ENCODE peak calls at places on chromosomes 13 and 19, in five cellular contexts. A is body of pancreas, F is sigmoid colon, I is RWPE1, H is tibial nerve. D is an unnamed sample.

GRCh38 chr13:97335488-97336134 is 98.4 kb upstream of the RAP2A start:
- DNase-seq in A (no peak), H (no peak), F (no peak), I (no peak), D (no peak)

GRCh38 chr19:40165362-40165937 is 25.8 kb upstream of the MAP3K10 start:
- DNase-seq in I (no peak), F (no peak), A (peak), H (no peak), D (peak)

GRCh38 chr19:35388277-35389054 is 17.6 kb downstream of the GPR42 start:
- DNase-seq in H (no peak), A (no peak), F (no peak), I (no peak), D (no peak)

GRCh38 chr13:105918842-105919741 is 616.4 kb downstream of the EFNB2 start:
- DNase-seq in H (no peak), F (no peak), I (peak), A (peak), D (no peak)

GRCh38 chr19:43526884-43527859 is at the start of gene ETHE1:
- DNase-seq in I (peak), F (peak), A (peak), H (peak), D (peak)

GRCh38 chr19:1901940-1902404 is 3.2 kb upstream of the ADAT3 start:
- DNase-seq in A (peak), I (no peak), H (peak), F (peak), D (no peak)

GRCh38 chr13:62512194-62513141 is 1096.8 kb upstream of the PCDH20 start:
- DNase-seq in A (peak), I (peak), F (no peak), H (no peak), D (no peak)

GRCh38 chr19:3683866-3684816 is 16.1 kb downstream of the PIP5K1C start:
- DNase-seq in H (no peak), A (no peak), F (no peak), I (no peak), D (no peak)

GRCh38 chr13:21526707-21527454 is 67.8 kb upstream of the ZDHHC20 start:
- DNase-seq in I (no peak), F (no peak), A (no peak), H (no peak), D (no peak)

GRCh38 chr19:38697197-38697596 is 47.1 kb downstream of the CAPN12 start:
- DNase-seq in H (no peak), F (no peak), I (no peak), A (no peak), D (no peak)

GRCh38 chr13:99977334-99977911 is 4.2 kb upstream of the ZIC2 start:
- DNase-seq in A (no peak), I (no peak), F (no peak), H (no peak), D (no peak)

GRCh38 chr13:99416411-99417121 is 84.7 kb upstream of the TM9SF2 start:
- DNase-seq in H (no peak), A (no peak), F (no peak), I (no peak), D (no peak)

GRCh38 chr13:99398916-99399622 is 91.9 kb upstream of the GPR183 start:
- DNase-seq in A (no peak), F (no peak), H (no peak), I (no peak), D (no peak)

GRCh38 chr13:80904386-80904785 is 563.5 kb upstream of the SPRY2 start:
- DNase-seq in F (no peak), A (no peak), I (no peak), H (no peak), D (no peak)

GRCh38 chr13:97460853-97461252 is 26.9 kb downstream of the RAP2A start:
- DNase-seq in I (no peak), A (no peak), F (no peak), H (no peak), D (no peak)

GRCh38 chr19:49118565-49119410 is at the start of gene C19orf73:
- DNase-seq in A (peak), I (peak), H (peak), F (peak), D (peak)

GRCh38 chr19:51607077-51607476 is 23.1 kb downstream of the SIGLEC5 start:
- DNase-seq in F (no peak), H (no peak), A (no peak), I (no peak), D (no peak)

GRCh38 chr19:6718741-6719539 is 1.5 kb downstream of the C3 start:
- DNase-seq in F (peak), A (peak), I (peak), H (no peak), D (peak)

GRCh38 chr19:52778811-52779210 is 7.8 kb downstream of the ZNF600 start:
- DNase-seq in F (no peak), H (no peak), I (no peak), A (no peak), D (peak)

GRCh38 chr13:102812616-102813287 is 13.8 kb downstream of the BIVM start:
- DNase-seq in A (no peak), H (no peak), F (no peak), I (no peak), D (no peak)

GRCh38 chr19:3556978-3557460 is 367 bp downstream of the MFSD12 start:
- DNase-seq in F (peak), H (no peak), A (peak), I (peak), D (peak)

GRCh38 chr13:95660981-95661581 is 15.9 kb upstream of the DNAJC3 start:
- DNase-seq in F (no peak), A (peak), I (peak), H (no peak), D (no peak)
- TF ChIP-seq CTCF in F (no peak), A (peak), I (peak), H (peak), D (peak)

DNA sequence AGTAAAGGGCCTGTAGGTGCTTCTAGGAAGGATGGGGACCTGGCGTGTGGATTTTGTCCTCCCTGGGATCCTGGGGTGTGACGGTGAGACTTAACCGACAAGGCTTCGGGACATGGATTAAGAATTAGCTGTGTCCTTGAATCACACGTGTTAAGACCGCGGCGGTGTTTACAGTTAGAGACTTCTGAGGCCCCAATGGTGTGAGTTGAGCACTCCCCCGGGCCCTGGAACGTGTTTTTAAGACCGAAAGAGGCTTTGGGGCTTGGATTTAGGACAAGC is 1.3 kb upstream of the SLC27A1 start:
- DNase-seq in H (no peak), I (no peak), A (no peak), F (no peak), D (no peak)
- H3K27ac ChIP-seq in H (peak), I (peak), A (peak), F (peak), D (peak)

GRCh38 chr13:95684463-95684862 is 7.5 kb downstream of the DNAJC3 start:
- DNase-seq in F (no peak), A (no peak), H (no peak), I (no peak), D (no peak)
- TF ChIP-seq CTCF in F (no peak), A (no peak), H (no peak), I (no peak), D (no peak)

DNA sequence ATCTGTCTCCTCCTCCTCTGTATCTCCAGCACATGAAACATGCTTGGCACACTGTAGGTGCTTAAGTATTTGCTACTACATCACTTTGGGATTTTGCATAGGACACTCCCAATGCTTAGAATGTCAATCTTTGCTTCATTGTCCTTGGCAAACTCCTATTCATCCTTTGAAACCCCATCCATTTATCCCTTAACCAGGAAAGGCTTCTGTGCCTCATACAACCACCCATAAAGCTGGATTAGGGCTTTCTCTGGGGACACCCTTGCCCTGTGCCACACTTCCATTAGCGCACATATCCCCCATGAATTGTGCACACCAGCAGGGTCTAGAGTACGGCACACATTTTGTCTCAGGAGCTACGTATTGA is 5.8 kb upstream of the EPS8L1 start:
- DNase-seq in F (no peak), H (no peak), A (no peak), I (no peak), D (no peak)
- H3K27ac ChIP-seq in F (no peak), H (no peak), A (peak), I (no peak), D (no peak)

DNA sequence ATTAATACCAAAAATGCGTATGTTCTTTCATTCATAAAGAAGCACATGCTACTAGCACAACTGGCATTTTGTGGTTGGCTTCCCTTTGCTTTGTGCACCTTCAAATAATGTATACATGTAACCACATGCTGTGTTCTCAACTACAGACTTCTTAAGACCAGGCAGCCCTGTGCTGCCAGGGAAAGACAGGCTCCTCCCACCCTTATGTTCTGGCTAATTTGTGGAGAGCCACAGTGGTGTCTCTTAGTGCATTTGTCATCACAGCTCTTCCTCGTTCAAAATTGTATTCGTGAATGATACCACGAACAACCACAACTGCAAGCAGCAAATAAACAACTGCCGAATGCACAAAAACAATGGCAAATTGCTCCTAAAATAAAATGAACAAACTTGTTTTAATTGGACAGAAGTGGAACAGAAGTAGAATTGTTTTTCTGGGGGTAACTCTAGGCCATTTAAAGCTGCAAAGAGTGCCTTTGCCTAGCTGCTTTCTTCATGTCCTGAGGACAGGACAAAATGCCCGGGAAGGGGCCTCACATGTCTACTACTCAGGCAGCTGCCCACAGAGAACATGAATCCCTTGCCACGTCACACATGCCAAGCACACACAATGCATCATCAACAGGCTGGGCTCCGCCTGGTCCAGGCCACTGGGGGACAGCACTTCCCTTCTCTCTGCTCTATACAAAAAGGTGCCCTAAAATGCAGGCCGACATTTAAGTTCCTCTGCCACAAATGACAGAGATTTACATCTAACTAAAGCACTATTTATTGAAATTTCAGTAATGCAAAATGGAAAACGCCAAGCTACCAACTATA is 21.7 kb downstream of the IRS2 start:
- DNase-seq in A (no peak), I (no peak), F (no peak), H (no peak), D (no peak)
- TF ChIP-seq CTCF in A (no peak), I (no peak), F (no peak), H (peak), D (no peak)

DNA sequence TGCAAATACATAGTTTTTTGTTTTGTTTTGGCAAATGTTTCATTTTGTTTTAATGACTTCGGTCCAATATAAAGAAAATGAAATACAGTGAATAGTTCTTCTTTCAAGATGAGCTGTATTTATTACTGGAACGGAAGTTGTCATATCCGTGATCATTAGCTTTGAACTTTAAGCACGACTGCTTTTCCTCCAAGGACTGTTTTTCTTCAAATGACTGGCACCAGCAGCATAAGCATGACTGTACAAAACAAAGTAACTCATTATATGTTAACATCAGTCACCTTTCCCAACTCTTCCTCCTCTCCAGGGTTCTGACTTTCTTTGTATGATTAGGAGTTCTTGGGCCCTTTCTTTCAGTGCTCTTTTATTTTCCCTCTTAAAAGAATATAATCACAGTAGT is 20.5 kb downstream of the EDNRB start:
- DNase-seq in H (no peak), F (no peak), I (no peak), A (no peak), D (no peak)
- H3K27ac ChIP-seq in H (peak), F (peak), I (no peak), A (no peak), D (no peak)

GRCh38 chr13:45584816-45585215 is 30.7 kb downstream of the ERICH6B start:
- DNase-seq in I (peak), A (no peak), H (no peak), F (no peak), D (no peak)
- TF ChIP-seq CTCF in I (no peak), A (no peak), H (no peak), F (no peak), D (no peak)

DNA sequence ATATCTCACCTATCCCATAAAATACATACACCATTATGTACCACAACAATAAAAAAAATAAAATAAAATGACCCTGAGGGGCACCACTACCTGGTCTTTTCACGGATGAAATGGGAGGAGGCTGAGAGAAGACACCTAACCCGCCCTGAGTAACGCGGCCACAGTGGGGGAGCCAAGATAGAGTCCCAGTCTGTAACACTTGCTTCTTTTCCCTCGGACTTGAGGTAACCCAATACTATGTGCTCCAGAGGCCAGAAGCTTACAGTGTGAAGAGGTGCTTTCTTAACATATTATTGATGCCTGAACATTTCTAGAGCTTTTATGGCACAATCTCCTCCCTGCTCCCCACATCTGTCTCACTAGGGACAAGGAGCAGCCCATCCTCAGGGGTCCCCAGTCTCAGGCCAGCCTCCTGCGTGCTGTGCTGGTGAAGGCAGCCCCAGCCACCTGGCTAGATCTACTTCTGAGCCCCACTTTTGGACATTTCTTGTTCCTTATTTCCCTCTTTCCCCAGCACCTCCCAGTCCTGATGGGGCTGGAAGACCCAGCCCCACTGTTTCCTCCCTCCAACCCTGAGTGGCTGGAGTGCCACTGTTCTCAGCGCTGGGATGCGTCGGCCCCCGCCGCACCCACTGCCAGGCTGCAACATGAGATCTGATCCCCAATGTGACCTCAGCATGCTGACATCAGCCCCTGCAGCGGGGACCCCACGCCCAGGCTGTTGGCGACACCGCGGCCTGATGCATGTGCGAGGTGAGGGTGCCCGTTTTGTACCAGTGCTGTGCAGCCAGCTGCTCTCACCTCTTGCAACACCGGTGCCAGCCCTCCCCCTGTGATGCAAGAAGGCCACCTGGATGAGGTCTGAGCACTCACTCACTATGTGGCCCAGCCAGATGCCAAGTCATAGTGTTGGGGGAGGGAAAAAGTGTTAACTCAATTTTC is 143.3 kb downstream of the DCLK1 start:
- DNase-seq in I (no peak), A (no peak), H (no peak), F (no peak), D (no peak)
- H3K27ac ChIP-seq in I (peak), A (no peak), H (no peak), F (no peak), D (no peak)

D was measured in CD8-positive, alpha-beta T cell.